ENCODE peak calls at places on chromosomes 3 and 15, in five cellular contexts. P is uterus, W is neural progenitor cell, F is hepatocyte, R is heart right ventricle. L is an unnamed sample. For H3K4me1, the result is how much of the 10 kb centered on the place peaks cover.

GRCh38 chr3:37456270-37456708 is 281.9 kb upstream of the LRRFIP2 start:
- DNase-seq in R (peak), P (peak), F (no peak), W (no peak), L (peak)

GRCh38 chr3:81024560-81024959 is 736.9 kb downstream of the GBE1 start:
- DNase-seq in R (no peak), P (no peak), W (no peak), F (no peak), L (no peak)

GRCh38 chr3:44762170-44762677 is 630 bp downstream of the KIF15 start:
- DNase-seq in P (no peak), R (no peak), W (no peak), F (no peak), L (no peak)

GRCh38 chr3:125179528-125180240 is 32.9 kb downstream of the SLC12A8 start:
- DNase-seq in W (no peak), F (no peak), P (no peak), R (no peak), L (no peak)

GRCh38 chr3:94171954-94172353 is 109.1 kb downstream of the NSUN3 start:
- DNase-seq in P (no peak), W (no peak), F (no peak), R (no peak), L (no peak)

GRCh38 chr3:111837112-111837511 is 22.0 kb upstream of the PHLDB2 start:
- DNase-seq in W (no peak), R (no peak), P (no peak), F (no peak), L (no peak)

GRCh38 chr15:75891895-75892294 is 11.8 kb upstream of the FBXO22 start:
- DNase-seq in R (no peak), W (no peak), F (peak), P (no peak), L (no peak)

GRCh38 chr3:160564949-160565441 is 376 bp downstream of the KPNA4 start:
- DNase-seq in P (no peak), W (peak), F (peak), R (peak), L (peak)

GRCh38 chr3:10551139-10551538 is 45.8 kb upstream of the ATP2B2 start:
- DNase-seq in P (no peak), W (no peak), R (no peak), F (no peak), L (no peak)

GRCh38 chr15:71612066-71612715 is 198.2 kb upstream of the NR2E3 start:
- DNase-seq in P (peak), F (no peak), W (peak), R (no peak), L (no peak)

GRCh38 chr3:27559835-27560234 is 75.7 kb upstream of the SLC4A7 start:
- DNase-seq in P (peak), W (no peak), R (no peak), F (peak), L (no peak)

GRCh38 chr3:197392961-197393360 is 94.5 kb upstream of the DLG1 start:
- DNase-seq in F (no peak), W (no peak), R (no peak), P (no peak), L (no peak)

GRCh38 chr3:52281980-52282801 is 3.7 kb upstream of the WDR82 start:
- DNase-seq in R (no peak), W (no peak), F (no peak), P (no peak), L (peak)
- H3K4me1 ChIP-seq in R (under half), W (under half), F (half or more), P (under half), L (under half)

GRCh38 chr15:41494922-41495735 is 1.5 kb downstream of the ITPKA start:
- DNase-seq in F (peak), R (no peak), W (peak), P (no peak), L (peak)
- H3K4me3 ChIP-seq in F (peak), R (peak), W (peak), P (peak), L (peak)

DNA sequence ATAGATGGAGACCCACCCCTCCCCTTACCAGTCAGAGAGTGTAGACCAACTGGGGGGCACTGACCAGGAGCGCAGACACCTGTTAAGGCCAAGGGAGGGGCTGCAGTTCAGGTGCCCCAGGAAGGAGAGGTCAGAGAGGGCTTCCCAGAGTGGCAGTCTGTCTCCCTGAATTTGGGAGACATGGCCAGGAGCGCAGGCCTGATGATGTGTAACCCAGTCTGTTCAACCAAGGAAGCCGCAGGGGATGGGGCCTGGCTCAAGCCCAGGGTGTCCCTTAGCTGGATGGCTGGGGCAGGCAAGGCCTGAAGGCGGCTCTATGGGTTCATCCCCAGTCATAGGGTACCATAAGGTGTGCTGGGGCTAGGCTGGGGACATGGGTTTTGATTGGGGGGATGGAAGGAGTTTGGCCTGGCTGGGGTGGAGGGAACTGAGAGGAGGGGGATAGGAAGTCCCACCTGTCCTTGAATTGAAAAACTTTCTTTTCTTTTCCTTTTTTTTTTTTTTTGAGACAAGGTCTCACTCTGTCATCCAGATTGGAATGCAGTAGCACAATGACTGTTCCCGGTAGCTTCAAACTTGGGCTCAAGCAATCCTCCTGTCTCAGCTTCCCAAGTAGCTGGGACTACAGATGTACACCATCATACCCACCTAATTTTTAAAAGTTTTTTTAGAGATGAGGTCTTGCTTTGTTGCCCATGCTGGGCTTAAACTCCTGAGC is 75.7 kb downstream of the SMAD6 start:
- DNase-seq in W (no peak), R (no peak), F (no peak), P (no peak), L (no peak)
- H3K4me1 ChIP-seq in W (under half), R (under half), F (half or more), P (under half), L (under half)

GRCh38 chr3:66456711-66457173 is 44.1 kb downstream of the LRIG1 start:
- DNase-seq in P (no peak), W (no peak), R (peak), F (no peak), L (no peak)
- H3K4me3 ChIP-seq in P (no peak), W (no peak), R (no peak), F (no peak), L (no peak)

DNA sequence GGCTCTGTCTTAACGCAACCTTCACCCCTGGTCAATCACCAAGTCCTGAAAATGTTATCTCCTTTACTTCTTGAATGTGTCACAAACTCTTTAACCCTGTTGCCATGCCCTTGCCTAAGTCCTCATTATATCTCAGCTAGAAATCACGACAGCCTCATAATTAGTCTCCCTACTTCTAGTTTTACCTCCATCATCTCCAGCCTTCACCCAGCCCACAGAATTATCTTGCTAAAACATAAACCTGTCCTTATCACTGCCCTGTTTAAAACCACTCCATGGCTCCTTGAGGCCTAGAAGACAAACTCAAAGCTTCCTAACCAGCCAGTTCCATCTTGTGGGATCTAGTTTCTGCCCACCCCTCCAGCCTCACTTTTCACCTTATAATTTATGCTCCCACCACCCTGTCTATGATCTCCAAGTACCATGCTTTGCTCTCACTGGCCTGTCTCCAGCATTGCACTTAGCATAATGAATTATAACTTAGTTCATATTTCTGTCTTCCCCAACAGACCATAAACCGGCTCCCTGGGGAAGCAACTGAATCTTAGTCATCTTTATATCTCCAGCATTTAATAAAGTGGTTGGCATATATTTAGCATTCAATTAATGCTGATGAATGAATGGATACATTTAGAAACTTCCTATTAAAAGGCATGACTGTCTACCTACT is 39.2 kb downstream of the GPR176 start:
- DNase-seq in R (no peak), P (no peak), F (no peak), W (no peak), L (no peak)
- H3K4me1 ChIP-seq in R (under half), P (under half), F (under half), W (under half), L (under half)

GRCh38 chr3:61669676-61670299 is 108.4 kb downstream of the PTPRG start:
- DNase-seq in W (no peak), F (no peak), R (no peak), P (no peak), L (peak)
- H3K4me3 ChIP-seq in W (no peak), F (no peak), R (no peak), P (no peak), L (no peak)

GRCh38 chr3:105827101-105827634 is 41.6 kb downstream of the CBLB start:
- DNase-seq in W (no peak), P (no peak), R (no peak), F (no peak), L (no peak)
- H3K4me1 ChIP-seq in W (under half), P (under half), R (half or more), F (under half), L (under half)

L was measured in small intestine.